ENCODE peak calls at places on chromosome 12, in seven cellular contexts. B is ELR; X is ELF-1; E is stimulated activated CD4-positive, alpha-beta T cell treated with anti-CD3 and anti-CD28 coated beads, Interleukin-1b, Interleukin-23, amount 100 ng/mL, for 48 hours; F is brain pericyte; G is naive thymus-derived CD8-positive, alpha-beta T cell; Y is NCI-H510A treated with DMSO at 0.1 percent for 48 hours. S is an unnamed sample.

GRCh38 chr12:14260011-14260993 is 105.2 kb upstream of the ATF7IP start:
- DNase-seq in B (peak), X (peak), E (no peak), F (no peak), G (no peak), Y (peak), S (no peak)

GRCh38 chr12:43655586-43655985 is 103.0 kb downstream of the PUS7L start:
- DNase-seq in B (peak), X (no peak), E (no peak), F (no peak), G (no peak), Y (no peak), S (no peak)

GRCh38 chr12:108855284-108856169 is 1.9 kb downstream of the SSH1 start:
- DNase-seq in B (no peak), X (peak), E (no peak), F (no peak), G (no peak), Y (no peak), S (no peak)

GRCh38 chr12:28242888-28243633 is 52.8 kb downstream of the CCDC91 start:
- DNase-seq in B (no peak), X (peak), E (no peak), F (no peak), G (no peak), Y (no peak), S (no peak)

GRCh38 chr12:124294686-124295315 is at the start of gene RFLNA:
- DNase-seq in B (no peak), X (peak), E (no peak), F (no peak), G (no peak), Y (peak), S (no peak)

GRCh38 chr12:131347345-131347714 is 363.6 kb upstream of the SFSWAP start:
- DNase-seq in B (no peak), X (no peak), E (no peak), F (no peak), G (no peak), Y (no peak), S (no peak)

GRCh38 chr12:31369712-31370521 is 44.0 kb upstream of the SINHCAF start:
- DNase-seq in B (peak), X (peak), E (no peak), F (no peak), G (no peak), Y (peak), S (no peak)

GRCh38 chr12:27751386-27752047 is 28.5 kb upstream of the KLHL42 start:
- DNase-seq in B (no peak), X (peak), E (no peak), F (no peak), G (no peak), Y (peak), S (no peak)

GRCh38 chr12:83010169-83010804 is 323.6 kb downstream of the TMTC2 start:
- DNase-seq in B (no peak), X (no peak), E (no peak), F (no peak), G (no peak), Y (no peak), S (no peak)

GRCh38 chr12:67669925-67670631 is 21.5 kb downstream of the DYRK2 start:
- DNase-seq in B (peak), X (no peak), E (no peak), F (no peak), G (no peak), Y (no peak), S (no peak)

GRCh38 chr12:122356192-122356635 is 66.3 kb downstream of the CLIP1 start:
- DNase-seq in B (peak), X (peak), E (peak), F (no peak), G (peak), Y (peak), S (peak)

GRCh38 chr12:27474344-27474743 is 27.8 kb downstream of the SMCO2 start:
- DNase-seq in B (peak), X (no peak), E (no peak), F (no peak), G (no peak), Y (no peak), S (no peak)

GRCh38 chr12:4194661-4195060 is 78.9 kb upstream of the CCND2 start:
- DNase-seq in B (no peak), X (no peak), E (no peak), F (no peak), G (no peak), Y (no peak), S (no peak)

GRCh38 chr12:23084236-23084995 is 459.4 kb downstream of the ETNK1 start:
- DNase-seq in B (peak), X (no peak), E (no peak), F (peak), G (no peak), Y (no peak), S (no peak)

GRCh38 chr12:28543021-28543890 is 353.0 kb downstream of the CCDC91 start:
- DNase-seq in B (no peak), X (no peak), E (no peak), F (no peak), G (no peak), Y (no peak), S (no peak)

GRCh38 chr12:5173511-5174011 is 129.9 kb downstream of the KCNA5 start:
- DNase-seq in B (peak), X (no peak), E (no peak), F (no peak), G (no peak), Y (no peak), S (no peak)

S was measured in naive thymus-derived CD4-positive, alpha-beta T cell.